ENCODE peak calls at places on chromosomes 13 and 19, in five cellular contexts. One of them, this sample, is unnamed.

GRCh38 chr19:327291-328024 is 17.1 kb downstream of the MIER2 start:
- DNase-seq in stimulated activated CD4-positive, alpha-beta T cell treated with anti-CD3 and anti-CD28 coated beads, TNF-alpha, amount 100 ng/mL, for 48 hours: no peak
- DNase-seq in neural progenitor cell: no peak
- DNase-seq in Ammon's horn: no peak
- DNase-seq in breast epithelium: no peak
- DNase-seq in this sample: no peak

GRCh38 chr19:13850910-13851753 is 25.8 kb upstream of the NANOS3 start:
- DNase-seq in breast epithelium: peak
- DNase-seq in neural progenitor cell: no peak
- DNase-seq in stimulated activated CD4-positive, alpha-beta T cell treated with anti-CD3 and anti-CD28 coated beads, TNF-alpha, amount 100 ng/mL, for 48 hours: no peak
- DNase-seq in Ammon's horn: peak
- DNase-seq in this sample: peak

GRCh38 chr13:75740008-75740407 is 103.9 kb downstream of the LMO7 start:
- DNase-seq in neural progenitor cell: no peak
- DNase-seq in Ammon's horn: no peak
- DNase-seq in breast epithelium: no peak
- DNase-seq in stimulated activated CD4-positive, alpha-beta T cell treated with anti-CD3 and anti-CD28 coated beads, TNF-alpha, amount 100 ng/mL, for 48 hours: no peak
- DNase-seq in this sample: no peak

GRCh38 chr19:17246681-17247425 is 1.1 kb upstream of the NR2F6 start:
- DNase-seq in neural progenitor cell: no peak
- DNase-seq in Ammon's horn: no peak
- DNase-seq in stimulated activated CD4-positive, alpha-beta T cell treated with anti-CD3 and anti-CD28 coated beads, TNF-alpha, amount 100 ng/mL, for 48 hours: no peak
- DNase-seq in breast epithelium: no peak
- DNase-seq in this sample: no peak

GRCh38 chr19:343941-344624 is 513 bp downstream of the MIER2 start:
- DNase-seq in breast epithelium: no peak
- DNase-seq in stimulated activated CD4-positive, alpha-beta T cell treated with anti-CD3 and anti-CD28 coated beads, TNF-alpha, amount 100 ng/mL, for 48 hours: no peak
- DNase-seq in neural progenitor cell: peak
- DNase-seq in Ammon's horn: no peak
- DNase-seq in this sample: peak

GRCh38 chr19:33767898-33768413 is 28.7 kb upstream of the KCTD15 start:
- DNase-seq in stimulated activated CD4-positive, alpha-beta T cell treated with anti-CD3 and anti-CD28 coated beads, TNF-alpha, amount 100 ng/mL, for 48 hours: no peak
- DNase-seq in breast epithelium: no peak
- DNase-seq in neural progenitor cell: peak
- DNase-seq in Ammon's horn: no peak
- DNase-seq in this sample: no peak

GRCh38 chr13:69579351-69579750 is 528.3 kb upstream of the ATXN8OS start:
- DNase-seq in Ammon's horn: peak
- DNase-seq in neural progenitor cell: no peak
- DNase-seq in breast epithelium: no peak
- DNase-seq in stimulated activated CD4-positive, alpha-beta T cell treated with anti-CD3 and anti-CD28 coated beads, TNF-alpha, amount 100 ng/mL, for 48 hours: no peak
- DNase-seq in this sample: no peak

GRCh38 chr19:50191270-50191669 is 12.2 kb upstream of the MYH14 start:
- DNase-seq in stimulated activated CD4-positive, alpha-beta T cell treated with anti-CD3 and anti-CD28 coated beads, TNF-alpha, amount 100 ng/mL, for 48 hours: no peak
- DNase-seq in neural progenitor cell: no peak
- DNase-seq in Ammon's horn: no peak
- DNase-seq in breast epithelium: no peak
- DNase-seq in this sample: no peak

GRCh38 chr19:46624958-46625661 is at the start of gene PTGIR:
- DNase-seq in breast epithelium: no peak
- DNase-seq in stimulated activated CD4-positive, alpha-beta T cell treated with anti-CD3 and anti-CD28 coated beads, TNF-alpha, amount 100 ng/mL, for 48 hours: no peak
- DNase-seq in neural progenitor cell: no peak
- DNase-seq in Ammon's horn: no peak
- DNase-seq in this sample: no peak

This sample was measured in NCI-H1417.